ENCODE peak calls at places on chromosomes 13 and 19, in five cellular contexts. One of them, this sample, is unnamed.

GRCh38 chr19:41324921-41325639 is 15.1 kb downstream of the CCDC97 start:
- DNase-seq in psoas muscle: peak
- DNase-seq in A673: no peak
- DNase-seq in uterus: peak
- DNase-seq in heart right ventricle: peak
- DNase-seq in this sample: no peak

GRCh38 chr19:18488838-18489626 is 32.8 kb downstream of the ELL start:
- DNase-seq in A673: no peak
- DNase-seq in heart right ventricle: peak
- DNase-seq in psoas muscle: peak
- DNase-seq in uterus: no peak
- DNase-seq in this sample: no peak

GRCh38 chr13:41678320-41678719 is 221.0 kb downstream of the RGCC start:
- DNase-seq in uterus: no peak
- DNase-seq in psoas muscle: no peak
- DNase-seq in heart right ventricle: no peak
- DNase-seq in A673: no peak
- DNase-seq in this sample: no peak

GRCh38 chr19:35090795-35091214 is 24.8 kb upstream of the FXYD3 start:
- DNase-seq in uterus: no peak
- DNase-seq in A673: peak
- DNase-seq in psoas muscle: no peak
- DNase-seq in heart right ventricle: no peak
- DNase-seq in this sample: no peak

GRCh38 chr13:25762795-25763377 is 288.9 kb downstream of the SHISA2 start:
- DNase-seq in A673: no peak
- DNase-seq in psoas muscle: no peak
- DNase-seq in uterus: no peak
- DNase-seq in heart right ventricle: no peak
- DNase-seq in this sample: no peak

GRCh38 chr19:33177417-33177976 is 16.6 kb upstream of the LRP3 start:
- DNase-seq in psoas muscle: no peak
- DNase-seq in uterus: no peak
- DNase-seq in heart right ventricle: no peak
- DNase-seq in A673: no peak
- DNase-seq in this sample: peak

GRCh38 chr13:49395416-49396277 is 48.2 kb downstream of the CAB39L start:
- DNase-seq in A673: no peak
- DNase-seq in psoas muscle: peak
- DNase-seq in uterus: peak
- DNase-seq in heart right ventricle: no peak
- DNase-seq in this sample: peak

GRCh38 chr19:17654993-17655392 is 33.2 kb downstream of the UNC13A start:
- DNase-seq in psoas muscle: peak
- DNase-seq in uterus: no peak
- DNase-seq in A673: no peak
- DNase-seq in heart right ventricle: no peak
- DNase-seq in this sample: no peak

GRCh38 chr13:106630162-106630561 is 62.2 kb upstream of the ARGLU1 start:
- DNase-seq in psoas muscle: no peak
- DNase-seq in heart right ventricle: no peak
- DNase-seq in A673: peak
- DNase-seq in uterus: no peak
- DNase-seq in this sample: no peak

GRCh38 chr13:97141564-97142005 is 80.5 kb upstream of the MBNL2 start:
- DNase-seq in psoas muscle: no peak
- DNase-seq in uterus: peak
- DNase-seq in A673: peak
- DNase-seq in heart right ventricle: no peak
- DNase-seq in this sample: peak

GRCh38 chr13:52405369-52405766 is 604 bp downstream of the THSD1 start:
- DNase-seq in uterus: no peak
- DNase-seq in heart right ventricle: no peak
- DNase-seq in A673: no peak
- DNase-seq in psoas muscle: peak
- DNase-seq in this sample: no peak

GRCh38 chr13:41608779-41609178 is 151.4 kb downstream of the RGCC start:
- DNase-seq in uterus: no peak
- DNase-seq in heart right ventricle: no peak
- DNase-seq in psoas muscle: no peak
- DNase-seq in A673: no peak
- DNase-seq in this sample: no peak

GRCh38 chr13:42807236-42807635 is 25.9 kb downstream of the FAM216B start:
- DNase-seq in A673: no peak
- DNase-seq in uterus: no peak
- DNase-seq in heart right ventricle: no peak
- DNase-seq in psoas muscle: no peak
- DNase-seq in this sample: no peak
- TF ChIP-seq CTCF in A673: no peak
- TF ChIP-seq CTCF in uterus: no peak
- TF ChIP-seq CTCF in heart right ventricle: no peak
- TF ChIP-seq CTCF in psoas muscle: no peak
- TF ChIP-seq CTCF in this sample: no peak

DNA sequence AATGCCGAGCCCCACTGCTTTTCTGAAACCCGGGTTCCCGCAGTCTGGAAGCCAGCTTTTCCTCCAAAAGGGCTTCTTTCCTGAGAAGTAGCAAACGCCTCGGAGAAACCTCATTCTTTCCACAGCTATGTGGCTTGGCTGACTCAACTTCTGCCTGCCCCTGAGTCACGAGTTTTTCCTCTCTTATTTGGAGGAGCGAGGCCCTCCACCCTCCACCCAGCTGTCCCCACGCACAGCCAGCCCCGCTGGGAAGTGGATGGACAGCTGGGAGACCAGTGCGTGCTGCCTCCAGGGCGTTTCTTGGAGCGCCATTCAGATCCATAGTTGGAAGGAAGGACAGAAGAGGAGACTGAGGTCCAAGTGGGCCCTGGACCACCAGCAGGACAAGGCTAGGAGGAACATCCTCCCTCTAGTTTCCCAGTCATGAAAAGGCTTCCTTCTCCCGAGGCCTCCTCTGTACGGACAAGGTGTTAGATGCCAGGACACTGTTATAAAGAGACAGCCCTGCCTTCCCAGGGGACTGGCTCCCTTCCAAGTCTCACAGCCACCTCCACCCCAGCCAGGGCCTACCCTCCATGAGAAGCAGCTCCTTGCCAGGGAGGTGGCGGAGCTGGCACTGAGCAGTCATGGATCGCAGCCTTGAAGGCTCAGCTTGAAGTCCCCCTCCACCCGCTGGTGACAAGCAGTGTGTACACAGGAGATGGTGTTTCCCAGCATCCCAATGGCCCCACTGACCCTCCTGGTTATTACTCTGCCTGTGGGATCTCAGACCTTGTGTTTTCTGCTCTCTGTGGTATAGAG is 2.5 kb upstream of the PLEKHF1 start:
- DNase-seq in heart right ventricle: peak
- DNase-seq in A673: no peak
- DNase-seq in uterus: peak
- DNase-seq in psoas muscle: peak
- DNase-seq in this sample: peak
- H3K4me3 ChIP-seq in heart right ventricle: no peak
- H3K4me3 ChIP-seq in A673: no peak
- H3K4me3 ChIP-seq in uterus: no peak
- H3K4me3 ChIP-seq in psoas muscle: peak
- H3K4me3 ChIP-seq in this sample: no peak

DNA sequence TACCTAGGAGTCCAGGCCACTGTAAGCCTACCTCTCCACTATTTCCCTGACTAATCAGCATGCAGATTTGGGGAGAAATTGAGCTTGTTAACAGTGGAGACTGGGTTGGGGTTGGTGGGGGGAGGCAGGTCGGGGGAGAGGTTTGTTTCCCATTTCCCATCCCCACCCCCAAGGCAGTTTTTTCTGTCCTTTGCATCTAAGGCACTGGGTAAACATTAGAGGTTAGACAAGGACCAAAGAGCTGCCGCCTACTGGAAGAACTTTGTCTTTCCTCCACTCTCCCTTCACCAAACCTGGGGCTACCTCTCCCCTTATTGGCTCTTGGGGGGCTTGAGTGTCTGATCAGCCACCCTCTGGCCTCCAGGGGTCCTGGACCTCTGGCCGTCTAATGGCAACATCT is 953 bp downstream of the KCNN4 start:
- DNase-seq in heart right ventricle: no peak
- DNase-seq in uterus: no peak
- DNase-seq in psoas muscle: no peak
- DNase-seq in A673: no peak
- DNase-seq in this sample: no peak
- TF ChIP-seq CTCF in heart right ventricle: no peak
- TF ChIP-seq CTCF in uterus: no peak
- TF ChIP-seq CTCF in psoas muscle: no peak
- TF ChIP-seq CTCF in A673: no peak
- TF ChIP-seq CTCF in this sample: peak

GRCh38 chr19:4507804-4508203 is 10.5 kb downstream of the PLIN4 start:
- DNase-seq in heart right ventricle: no peak
- DNase-seq in uterus: no peak
- DNase-seq in A673: no peak
- DNase-seq in psoas muscle: no peak
- DNase-seq in this sample: no peak

GRCh38 chr19:4508698-4509097 is 9.6 kb downstream of the PLIN4 start:
- DNase-seq in uterus: no peak
- DNase-seq in psoas muscle: peak
- DNase-seq in A673: no peak
- DNase-seq in heart right ventricle: no peak
- DNase-seq in this sample: no peak

GRCh38 chr19:4506449-4507149 is 11.7 kb downstream of the PLIN4 start:
- DNase-seq in A673: no peak
- DNase-seq in heart right ventricle: no peak
- DNase-seq in psoas muscle: no peak
- DNase-seq in uterus: no peak
- DNase-seq in this sample: peak

GRCh38 chr19:4505570-4506448 is 12.5 kb downstream of the PLIN4 start:
- DNase-seq in heart right ventricle: no peak
- DNase-seq in uterus: no peak
- DNase-seq in psoas muscle: no peak
- DNase-seq in A673: no peak
- DNase-seq in this sample: no peak

DNA sequence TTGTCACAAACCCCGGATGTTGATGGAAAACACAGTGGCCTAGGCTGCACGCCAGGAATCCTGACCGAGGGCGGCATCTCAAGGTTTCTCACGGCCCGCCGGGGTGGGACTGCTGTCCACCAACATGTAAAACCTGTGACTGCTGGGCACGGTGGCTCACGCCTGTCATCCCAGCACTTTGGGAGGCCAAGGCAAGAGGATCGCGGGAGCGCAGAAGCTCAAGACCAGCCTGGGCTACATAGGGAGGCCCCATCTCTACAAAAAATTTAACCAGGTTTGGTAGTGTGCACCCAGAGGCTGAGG is 11.2 kb downstream of the PLIN4 start:
- DNase-seq in A673: no peak
- DNase-seq in psoas muscle: no peak
- DNase-seq in heart right ventricle: no peak
- DNase-seq in uterus: no peak
- DNase-seq in this sample: no peak
- H3K4me3 ChIP-seq in A673: no peak
- H3K4me3 ChIP-seq in psoas muscle: no peak
- H3K4me3 ChIP-seq in heart right ventricle: no peak
- H3K4me3 ChIP-seq in uterus: no peak
- H3K4me3 ChIP-seq in this sample: no peak